ENCODE peak calls at places on chromosomes 12 and 14, in eight cellular contexts. One of them, this sample, is unnamed.

GRCh38 chr12:5200276-5201087 is 156.8 kb downstream of the KCNA5 start:
- DNase-seq in Peyer's patch: no peak
- DNase-seq in amniotic epithelial cell: no peak
- DNase-seq in hepatocyte: peak
- DNase-seq in NCI-H1092 treated with DMSO at 0.1 percent for 48 hours: peak
- DNase-seq in natural killer cell: no peak
- DNase-seq in NCI-H748 treated with DMSO at 0.1 percent for 48 hours: no peak
- DNase-seq in stimulated activated CD4-positive, alpha-beta T cell treated with anti-CD3 and anti-CD28 coated beads, TNF-alpha, amount 100 ng/mL, for 24 hours: no peak
- DNase-seq in this sample: peak

GRCh38 chr14:50978521-50978871 is 34.2 kb upstream of the PYGL start:
- DNase-seq in NCI-H748 treated with DMSO at 0.1 percent for 48 hours: no peak
- DNase-seq in NCI-H1092 treated with DMSO at 0.1 percent for 48 hours: no peak
- DNase-seq in natural killer cell: no peak
- DNase-seq in hepatocyte: no peak
- DNase-seq in amniotic epithelial cell: no peak
- DNase-seq in stimulated activated CD4-positive, alpha-beta T cell treated with anti-CD3 and anti-CD28 coated beads, TNF-alpha, amount 100 ng/mL, for 24 hours: no peak
- DNase-seq in Peyer's patch: no peak
- DNase-seq in this sample: no peak

GRCh38 chr12:131210506-131211278 is 257.0 kb downstream of the ADGRD1 start:
- DNase-seq in hepatocyte: no peak
- DNase-seq in amniotic epithelial cell: no peak
- DNase-seq in natural killer cell: peak
- DNase-seq in NCI-H1092 treated with DMSO at 0.1 percent for 48 hours: no peak
- DNase-seq in Peyer's patch: no peak
- DNase-seq in stimulated activated CD4-positive, alpha-beta T cell treated with anti-CD3 and anti-CD28 coated beads, TNF-alpha, amount 100 ng/mL, for 24 hours: no peak
- DNase-seq in NCI-H748 treated with DMSO at 0.1 percent for 48 hours: no peak
- DNase-seq in this sample: no peak

GRCh38 chr12:106345739-106346138 is 11.8 kb upstream of the POLR3B start:
- DNase-seq in NCI-H748 treated with DMSO at 0.1 percent for 48 hours: peak
- DNase-seq in stimulated activated CD4-positive, alpha-beta T cell treated with anti-CD3 and anti-CD28 coated beads, TNF-alpha, amount 100 ng/mL, for 24 hours: no peak
- DNase-seq in NCI-H1092 treated with DMSO at 0.1 percent for 48 hours: peak
- DNase-seq in amniotic epithelial cell: peak
- DNase-seq in Peyer's patch: no peak
- DNase-seq in hepatocyte: peak
- DNase-seq in natural killer cell: no peak
- DNase-seq in this sample: no peak

GRCh38 chr12:3633396-3633795 is 119.5 kb downstream of the CRACR2A start:
- DNase-seq in stimulated activated CD4-positive, alpha-beta T cell treated with anti-CD3 and anti-CD28 coated beads, TNF-alpha, amount 100 ng/mL, for 24 hours: no peak
- DNase-seq in natural killer cell: no peak
- DNase-seq in hepatocyte: no peak
- DNase-seq in amniotic epithelial cell: no peak
- DNase-seq in Peyer's patch: no peak
- DNase-seq in NCI-H1092 treated with DMSO at 0.1 percent for 48 hours: no peak
- DNase-seq in NCI-H748 treated with DMSO at 0.1 percent for 48 hours: no peak
- DNase-seq in this sample: no peak

GRCh38 chr14:100031506-100032281 is 33.5 kb upstream of the EVL start:
- DNase-seq in NCI-H1092 treated with DMSO at 0.1 percent for 48 hours: no peak
- DNase-seq in amniotic epithelial cell: peak
- DNase-seq in natural killer cell: no peak
- DNase-seq in NCI-H748 treated with DMSO at 0.1 percent for 48 hours: no peak
- DNase-seq in stimulated activated CD4-positive, alpha-beta T cell treated with anti-CD3 and anti-CD28 coated beads, TNF-alpha, amount 100 ng/mL, for 24 hours: no peak
- DNase-seq in Peyer's patch: no peak
- DNase-seq in hepatocyte: peak
- DNase-seq in this sample: no peak

GRCh38 chr14:72522847-72523246 is 371.1 kb downstream of the DPF3 start:
- DNase-seq in Peyer's patch: no peak
- DNase-seq in natural killer cell: no peak
- DNase-seq in stimulated activated CD4-positive, alpha-beta T cell treated with anti-CD3 and anti-CD28 coated beads, TNF-alpha, amount 100 ng/mL, for 24 hours: no peak
- DNase-seq in NCI-H1092 treated with DMSO at 0.1 percent for 48 hours: no peak
- DNase-seq in hepatocyte: no peak
- DNase-seq in NCI-H748 treated with DMSO at 0.1 percent for 48 hours: no peak
- DNase-seq in amniotic epithelial cell: no peak
- DNase-seq in this sample: no peak

GRCh38 chr12:71162832-71163711 is 5.3 kb upstream of the TSPAN8 start:
- DNase-seq in NCI-H748 treated with DMSO at 0.1 percent for 48 hours: peak
- DNase-seq in hepatocyte: peak
- DNase-seq in Peyer's patch: no peak
- DNase-seq in amniotic epithelial cell: no peak
- DNase-seq in stimulated activated CD4-positive, alpha-beta T cell treated with anti-CD3 and anti-CD28 coated beads, TNF-alpha, amount 100 ng/mL, for 24 hours: no peak
- DNase-seq in natural killer cell: no peak
- DNase-seq in NCI-H1092 treated with DMSO at 0.1 percent for 48 hours: peak
- DNase-seq in this sample: no peak

GRCh38 chr12:79058342-79058741 is 193.8 kb downstream of the SYT1 start:
- DNase-seq in natural killer cell: no peak
- DNase-seq in hepatocyte: no peak
- DNase-seq in amniotic epithelial cell: peak
- DNase-seq in stimulated activated CD4-positive, alpha-beta T cell treated with anti-CD3 and anti-CD28 coated beads, TNF-alpha, amount 100 ng/mL, for 24 hours: no peak
- DNase-seq in Peyer's patch: no peak
- DNase-seq in NCI-H1092 treated with DMSO at 0.1 percent for 48 hours: no peak
- DNase-seq in NCI-H748 treated with DMSO at 0.1 percent for 48 hours: no peak
- DNase-seq in this sample: no peak

GRCh38 chr12:4353785-4354208 is 25.7 kb downstream of the FGF23 start:
- DNase-seq in NCI-H748 treated with DMSO at 0.1 percent for 48 hours: no peak
- DNase-seq in NCI-H1092 treated with DMSO at 0.1 percent for 48 hours: peak
- DNase-seq in hepatocyte: peak
- DNase-seq in Peyer's patch: no peak
- DNase-seq in natural killer cell: no peak
- DNase-seq in amniotic epithelial cell: peak
- DNase-seq in stimulated activated CD4-positive, alpha-beta T cell treated with anti-CD3 and anti-CD28 coated beads, TNF-alpha, amount 100 ng/mL, for 24 hours: no peak
- DNase-seq in this sample: no peak

GRCh38 chr14:71536015-71536535 is 396.2 kb upstream of the RGS6 start:
- DNase-seq in amniotic epithelial cell: no peak
- DNase-seq in NCI-H1092 treated with DMSO at 0.1 percent for 48 hours: no peak
- DNase-seq in hepatocyte: no peak
- DNase-seq in stimulated activated CD4-positive, alpha-beta T cell treated with anti-CD3 and anti-CD28 coated beads, TNF-alpha, amount 100 ng/mL, for 24 hours: no peak
- DNase-seq in Peyer's patch: no peak
- DNase-seq in natural killer cell: no peak
- DNase-seq in NCI-H748 treated with DMSO at 0.1 percent for 48 hours: no peak
- DNase-seq in this sample: no peak

GRCh38 chr12:66905201-66905600 is 226.3 kb upstream of the GRIP1 start:
- DNase-seq in NCI-H1092 treated with DMSO at 0.1 percent for 48 hours: no peak
- DNase-seq in Peyer's patch: no peak
- DNase-seq in amniotic epithelial cell: no peak
- DNase-seq in stimulated activated CD4-positive, alpha-beta T cell treated with anti-CD3 and anti-CD28 coated beads, TNF-alpha, amount 100 ng/mL, for 24 hours: no peak
- DNase-seq in natural killer cell: no peak
- DNase-seq in NCI-H748 treated with DMSO at 0.1 percent for 48 hours: no peak
- DNase-seq in hepatocyte: no peak
- DNase-seq in this sample: no peak